ENCODE peak calls at places on chromosomes 2 and 18, in four cellular contexts. One of them, this sample, is unnamed.
A peak's percentile ranks its signal among the peaks of the same experiment; 100 is the strongest.

GRCh38 chr18:55093295-55093694 is 134.0 kb upstream of the CCDC68 start:
- DNase-seq in GM12878: no peak
- DNase-seq in K562: no peak
- DNase-seq in GM12891: no peak
- DNase-seq in this sample: no peak

GRCh38 chr2:86752934-86753333 is 32.8 kb downstream of the RMND5A start:
- DNase-seq in GM12891: no peak
- DNase-seq in GM12878: no peak
- DNase-seq in K562: no peak
- DNase-seq in this sample: no peak

GRCh38 chr2:124875627-124876244 is 850.6 kb downstream of the CNTNAP5 start:
- DNase-seq in K562: no peak
- DNase-seq in GM12891: no peak
- DNase-seq in GM12878: peak; percentile 9
- DNase-seq in this sample: no peak

GRCh38 chr2:188609321-188610049 is 317.8 kb downstream of the GULP1 start:
- DNase-seq in K562: no peak
- DNase-seq in GM12878: no peak
- DNase-seq in GM12891: no peak
- DNase-seq in this sample: no peak

GRCh38 chr2:68463287-68463877 is 3.7 kb downstream of the FBXO48 start:
- DNase-seq in K562: peak; percentile 32
- DNase-seq in GM12878: no peak
- DNase-seq in GM12891: no peak
- DNase-seq in this sample: no peak

GRCh38 chr18:76686737-76687231 is 135.6 kb upstream of the ZNF236 start:
- DNase-seq in GM12878: peak; percentile 15
- DNase-seq in K562: no peak
- DNase-seq in GM12891: peak; percentile 60
- DNase-seq in this sample: peak; percentile 21

GRCh38 chr18:46712406-46712805 is 44.4 kb downstream of the ST8SIA5 start:
- DNase-seq in GM12891: no peak
- DNase-seq in GM12878: no peak
- DNase-seq in K562: no peak
- DNase-seq in this sample: no peak

GRCh38 chr2:112583497-112584133 is 794 bp upstream of the CHCHD5 start:
- DNase-seq in GM12878: no peak
- DNase-seq in GM12891: no peak
- DNase-seq in K562: peak; percentile 50
- DNase-seq in this sample: peak; percentile 63

DNA sequence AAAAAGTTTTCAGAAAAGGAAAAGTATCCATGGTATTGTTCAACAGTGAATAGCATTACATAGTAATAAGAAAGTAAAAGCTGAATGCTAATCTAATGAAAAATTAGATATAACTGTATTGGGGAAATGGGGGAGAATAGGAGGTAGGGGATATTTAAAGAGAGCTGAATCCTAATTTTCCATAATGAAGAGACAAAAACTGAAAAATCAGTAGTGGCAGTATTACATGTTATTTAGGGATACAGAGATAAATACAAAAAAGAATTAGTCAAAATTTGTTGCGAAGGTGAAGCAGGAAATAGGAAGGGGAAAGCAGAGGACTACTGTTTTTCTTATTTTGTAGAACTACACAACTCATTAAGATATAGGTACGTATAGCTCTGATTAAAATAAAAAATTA is 9.1 kb downstream of the TANK start:
- DNase-seq in K562: no peak
- DNase-seq in GM12878: no peak
- DNase-seq in GM12891: no peak
- DNase-seq in this sample: no peak
- TF ChIP-seq POLR2AphosphoS5 in K562: no peak
- TF ChIP-seq POLR2AphosphoS5 in GM12878: no peak
- TF ChIP-seq POLR2AphosphoS5 in GM12891: no peak
- TF ChIP-seq POLR2AphosphoS5 in this sample: no peak

DNA sequence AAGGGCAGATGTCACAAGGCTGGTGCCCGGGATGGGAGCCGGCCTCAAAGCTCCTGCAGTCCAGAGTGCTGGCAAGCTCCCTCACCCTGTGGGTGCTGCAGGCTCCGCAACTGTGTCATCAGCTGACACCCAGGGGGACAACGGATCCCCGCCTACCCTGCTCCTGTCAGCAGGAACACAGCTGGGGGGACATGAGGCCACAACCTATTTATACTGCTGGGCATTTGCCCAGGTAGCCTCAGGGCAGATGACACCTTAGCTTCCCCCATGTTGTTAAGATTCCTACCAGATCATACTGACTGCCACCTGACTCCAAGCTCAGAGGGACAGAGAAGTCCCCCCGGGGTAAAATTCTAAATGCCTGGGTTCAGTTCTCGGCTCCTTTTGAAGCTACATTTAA is 1.2 kb downstream of the ANKRD23 start:
- DNase-seq in GM12891: no peak
- DNase-seq in GM12878: no peak
- DNase-seq in K562: no peak
- DNase-seq in this sample: no peak
- TF ChIP-seq SPI1 in GM12891: no peak
- TF ChIP-seq SPI1 in GM12878: no peak
- TF ChIP-seq SPI1 in K562: no peak
- TF ChIP-seq SPI1 in this sample: no peak

DNA sequence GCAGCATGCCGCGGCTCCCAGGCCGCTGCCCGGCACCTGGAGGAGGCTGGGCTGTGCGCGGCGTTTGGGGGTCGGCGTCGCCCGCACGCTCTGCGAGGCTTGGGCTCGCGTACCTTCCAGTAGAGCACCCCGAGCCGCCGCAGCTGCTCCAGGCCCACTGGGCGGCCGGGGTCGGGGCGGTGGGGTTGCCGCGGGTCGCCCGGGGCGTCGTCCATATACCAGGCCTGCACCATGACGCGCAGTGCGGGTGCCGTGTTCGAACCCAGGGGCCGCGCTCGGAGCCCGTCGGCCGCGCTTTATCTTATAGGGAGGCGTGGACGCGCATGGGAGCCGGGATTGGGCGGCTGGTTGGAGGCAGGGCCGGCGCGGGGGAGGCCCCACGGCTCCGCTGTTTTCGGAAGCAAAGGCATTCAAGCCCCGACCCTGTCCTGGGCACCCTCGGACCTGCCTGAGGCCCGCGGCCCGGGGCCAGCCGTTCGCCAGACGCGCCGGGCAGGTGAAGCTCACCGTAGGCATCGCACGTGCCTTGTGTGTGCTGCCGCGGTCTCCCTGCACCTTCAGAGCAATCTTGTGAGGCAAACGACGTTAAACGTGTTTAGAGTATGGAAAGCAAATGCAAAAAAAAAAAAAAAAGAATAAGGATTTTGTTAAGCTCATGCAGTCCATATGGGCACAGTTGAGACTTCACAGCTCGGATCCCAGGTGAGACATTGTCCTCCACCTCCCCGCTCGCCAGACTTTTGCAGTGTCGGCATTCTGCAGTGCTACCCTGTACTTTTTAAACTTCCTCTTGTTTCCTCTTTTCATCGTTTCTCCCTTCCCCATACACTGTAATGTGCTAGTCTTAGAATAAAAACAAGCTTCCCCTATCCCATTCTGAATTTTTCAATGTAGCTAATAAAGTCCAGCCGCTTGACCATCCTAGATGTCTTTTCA is at the start of gene ADI1:
- DNase-seq in K562: peak; percentile 80
- DNase-seq in GM12878: peak; percentile 16
- DNase-seq in GM12891: peak; percentile 73
- DNase-seq in this sample: peak; percentile 89
- TF ChIP-seq POLR2AphosphoS5 in K562: peak; percentile 69
- TF ChIP-seq POLR2AphosphoS5 in GM12878: peak; percentile 57
- TF ChIP-seq POLR2AphosphoS5 in GM12891: peak; percentile 75
- TF ChIP-seq POLR2AphosphoS5 in this sample: peak; percentile 81

DNA sequence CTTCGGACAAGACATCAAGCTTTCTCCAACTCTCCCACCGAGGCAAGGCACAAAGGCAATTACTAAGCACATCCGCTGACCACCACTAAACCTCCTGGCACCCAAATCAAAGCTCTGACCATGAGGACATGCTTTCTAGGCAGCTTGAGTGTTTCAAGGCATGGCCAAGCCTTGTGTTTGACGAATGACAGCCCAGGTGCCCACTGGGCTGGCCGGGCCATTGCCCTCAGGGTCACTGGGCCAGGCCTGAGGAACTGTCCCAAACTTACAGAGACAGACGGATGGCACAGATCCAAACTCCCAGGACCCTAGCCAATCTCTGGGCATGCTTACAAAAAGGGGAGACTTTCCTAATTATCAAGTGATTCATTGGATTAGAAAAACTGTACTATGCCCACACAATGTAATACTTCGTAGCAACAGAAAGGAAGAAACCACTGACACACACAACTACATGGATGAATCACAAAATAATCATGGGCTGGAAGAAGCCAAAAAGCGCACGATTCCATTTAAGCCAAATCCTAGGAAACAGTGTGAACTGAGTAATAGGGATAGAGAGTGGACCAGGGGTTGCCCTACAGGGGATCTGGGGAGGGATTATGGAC is 20.2 kb downstream of the CRACDL start:
- DNase-seq in GM12878: no peak
- DNase-seq in K562: no peak
- DNase-seq in GM12891: no peak
- DNase-seq in this sample: no peak
- TF ChIP-seq SPI1 in GM12878: no peak
- TF ChIP-seq SPI1 in K562: no peak
- TF ChIP-seq SPI1 in GM12891: no peak
- TF ChIP-seq SPI1 in this sample: no peak

GRCh38 chr2:43073373-43073772 is 153.0 kb downstream of the ZFP36L2 start:
- DNase-seq in GM12891: no peak
- DNase-seq in K562: peak; percentile 76
- DNase-seq in GM12878: no peak
- DNase-seq in this sample: peak; percentile 56

GRCh38 chr2:43075906-43076585 is 150.4 kb downstream of the ZFP36L2 start:
- DNase-seq in GM12891: no peak
- DNase-seq in K562: no peak
- DNase-seq in GM12878: no peak
- DNase-seq in this sample: no peak

GRCh38 chr2:43074052-43074451 is 152.4 kb downstream of the ZFP36L2 start:
- DNase-seq in GM12891: no peak
- DNase-seq in GM12878: no peak
- DNase-seq in K562: no peak
- DNase-seq in this sample: no peak

GRCh38 chr2:43075054-43075593 is 151.3 kb downstream of the ZFP36L2 start:
- DNase-seq in GM12878: no peak
- DNase-seq in GM12891: no peak
- DNase-seq in K562: no peak
- DNase-seq in this sample: no peak

DNA sequence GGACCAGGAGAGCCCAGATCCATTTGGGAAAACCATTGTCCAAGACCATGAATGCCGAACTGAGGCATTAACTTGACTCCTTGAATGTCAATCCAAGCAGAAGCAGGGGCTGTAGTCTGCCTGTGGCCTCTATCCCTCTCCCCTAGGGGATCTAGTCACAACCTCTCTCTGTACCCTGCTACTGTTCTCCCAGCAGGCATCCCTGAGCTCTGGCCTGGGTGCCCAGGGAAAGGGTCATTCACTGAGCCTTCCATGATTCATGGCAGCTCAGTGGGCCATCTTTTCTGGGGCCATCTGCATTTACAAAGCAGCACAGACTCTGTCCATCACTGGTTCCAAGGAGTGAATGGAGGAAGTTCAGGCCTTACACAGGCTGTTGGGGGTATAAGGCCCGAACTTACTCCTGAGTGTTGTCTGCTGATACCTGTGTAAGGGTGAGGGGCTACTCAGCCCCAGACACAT is 151.8 kb downstream of the ZFP36L2 start:
- DNase-seq in GM12878: no peak
- DNase-seq in K562: no peak
- DNase-seq in GM12891: no peak
- DNase-seq in this sample: no peak
- TF ChIP-seq POLR2AphosphoS5 in GM12878: no peak
- TF ChIP-seq POLR2AphosphoS5 in K562: no peak
- TF ChIP-seq POLR2AphosphoS5 in GM12891: no peak
- TF ChIP-seq POLR2AphosphoS5 in this sample: no peak

This sample was measured in HL-60.